ENCODE peak calls at places on chromosomes 11 and 22, in nine cellular contexts. P is fibroblast of the conjunctiva; K is neuronal stem cell; G is naive thymus-derived CD8-positive, alpha-beta T cell; M is nephron progenitor cell; D is breast epithelium; C is mammary epithelial cell; T is AG08395; Q is AG09319. R is an unnamed sample.

GRCh38 chr11:76291576-76292526 is 85.5 kb upstream of the WNT11 start:
- DNase-seq in P (no peak), K (no peak), G (no peak), M (peak), D (no peak), C (no peak), T (no peak), Q (no peak), R (no peak)

GRCh38 chr22:49907807-49908206 is 10.4 kb downstream of the ALG12 start:
- DNase-seq in P (no peak), K (no peak), G (no peak), M (no peak), D (no peak), C (no peak), T (no peak), Q (no peak), R (no peak)

GRCh38 chr11:9251306-9251705 is 13.8 kb downstream of the DENND5A start:
- DNase-seq in P (no peak), K (no peak), G (no peak), M (no peak), D (no peak), C (peak), T (no peak), Q (no peak), R (no peak)

GRCh38 chr22:46769191-46769675 is 6.8 kb downstream of the TBC1D22A start:
- DNase-seq in P (no peak), K (no peak), G (no peak), M (no peak), D (no peak), C (no peak), T (no peak), Q (no peak), R (no peak)

GRCh38 chr11:130598433-130598832 is 150.0 kb downstream of the ADAMTS15 start:
- DNase-seq in P (no peak), K (no peak), G (no peak), M (no peak), D (no peak), C (no peak), T (no peak), Q (no peak), R (no peak)

GRCh38 chr22:27299181-27300085 is 502.1 kb downstream of the MN1 start:
- DNase-seq in P (no peak), K (no peak), G (no peak), M (no peak), D (no peak), C (no peak), T (peak), Q (no peak), R (peak)

GRCh38 chr11:94183886-94184264 is 55.2 kb downstream of the PANX1 start:
- DNase-seq in P (peak), K (peak), G (no peak), M (peak), D (peak), C (peak), T (peak), Q (no peak), R (peak)

GRCh38 chr11:112004389-112004788 is 20.8 kb upstream of the DLAT start:
- DNase-seq in P (no peak), K (no peak), G (no peak), M (no peak), D (no peak), C (no peak), T (no peak), Q (no peak), R (peak)

GRCh38 chr22:40334060-40334459 is 12.2 kb upstream of the ADSL start:
- DNase-seq in P (no peak), K (no peak), G (no peak), M (no peak), D (no peak), C (no peak), T (no peak), Q (no peak), R (no peak)

GRCh38 chr22:28935713-28936112 is 52.3 kb downstream of the ZNRF3 start:
- DNase-seq in P (no peak), K (no peak), G (no peak), M (no peak), D (no peak), C (no peak), T (no peak), Q (no peak), R (no peak)

GRCh38 chr11:34654491-34655334 is 33.8 kb downstream of the EHF start:
- DNase-seq in P (no peak), K (no peak), G (no peak), M (no peak), D (peak), C (peak), T (peak), Q (peak), R (peak)

GRCh38 chr22:19195796-19196731 is 17.5 kb upstream of the SLC25A1 start:
- DNase-seq in P (no peak), K (no peak), G (no peak), M (no peak), D (no peak), C (no peak), T (no peak), Q (no peak), R (no peak)

GRCh38 chr11:104735013-104735412 is 163.2 kb downstream of the CASP12 start:
- DNase-seq in P (no peak), K (no peak), G (no peak), M (no peak), D (no peak), C (no peak), T (no peak), Q (no peak), R (no peak)

GRCh38 chr11:126082251-126083109 is 19.8 kb upstream of the CDON start:
- DNase-seq in P (no peak), K (no peak), G (no peak), M (no peak), D (no peak), C (no peak), T (no peak), Q (no peak), R (peak)

GRCh38 chr11:60343094-60343704 is 16.1 kb downstream of the MS4A6E start:
- DNase-seq in P (no peak), K (no peak), G (no peak), M (no peak), D (no peak), C (peak), T (no peak), Q (no peak), R (peak)

GRCh38 chr11:31767665-31768064 is 43.5 kb downstream of the PAX6 start:
- DNase-seq in P (no peak), K (no peak), G (no peak), M (no peak), D (no peak), C (no peak), T (no peak), Q (no peak), R (no peak)

GRCh38 chr11:67504950-67505561 is at the start of gene PITPNM1:
- DNase-seq in P (peak), K (peak), G (peak), M (peak), D (peak), C (peak), T (peak), Q (no peak), R (peak)

GRCh38 chr11:100732949-100733348 is 45.9 kb downstream of the ARHGAP42 start:
- DNase-seq in P (no peak), K (no peak), G (no peak), M (no peak), D (no peak), C (no peak), T (no peak), Q (no peak), R (no peak)

GRCh38 chr22:45341503-45341902 is 31.8 kb downstream of the FAM118A start:
- DNase-seq in P (no peak), K (no peak), G (no peak), M (peak), D (no peak), C (no peak), T (no peak), Q (no peak), R (no peak)

GRCh38 chr11:36791957-36792356 is 193.9 kb upstream of the RAG2 start:
- DNase-seq in P (no peak), K (no peak), G (no peak), M (no peak), D (no peak), C (no peak), T (no peak), Q (no peak), R (no peak)

GRCh38 chr11:78647986-78648875 is 73.6 kb upstream of the NARS2 start:
- DNase-seq in P (no peak), K (no peak), G (no peak), M (no peak), D (no peak), C (no peak), T (no peak), Q (no peak), R (no peak)

GRCh38 chr22:45552017-45552411 is 49.3 kb downstream of the FBLN1 start:
- DNase-seq in P (no peak), K (no peak), G (no peak), M (no peak), D (no peak), C (no peak), T (no peak), Q (no peak), R (no peak)

GRCh38 chr11:44889266-44889665 is 61.4 kb downstream of the TP53I11 start:
- DNase-seq in P (no peak), K (no peak), G (no peak), M (no peak), D (no peak), C (no peak), T (peak), Q (no peak), R (no peak)

GRCh38 chr11:115676206-115676605 is 172.0 kb upstream of the CADM1 start:
- DNase-seq in P (no peak), K (no peak), G (no peak), M (no peak), D (no peak), C (no peak), T (no peak), Q (no peak), R (no peak)

GRCh38 chr11:122209619-122210377 is 93.8 kb upstream of the BLID start:
- DNase-seq in P (peak), K (no peak), G (no peak), M (no peak), D (peak), C (no peak), T (peak), Q (peak), R (peak)

GRCh38 chr11:12523180-12523924 is 146.0 kb downstream of the PARVA start:
- DNase-seq in P (no peak), K (no peak), G (no peak), M (no peak), D (no peak), C (no peak), T (no peak), Q (no peak), R (no peak)

GRCh38 chr22:37551981-37552380 is 8.3 kb upstream of the CDC42EP1 start:
- DNase-seq in P (no peak), K (no peak), G (no peak), M (no peak), D (no peak), C (no peak), T (no peak), Q (no peak), R (no peak)

R was measured in A673.